ENCODE peak calls at places on chromosome 2, in eight cellular contexts. D is activated naive CD4-positive, alpha-beta T cell treated with Interleukin-2 at 50 U/mL for 16 hours; N is HFFc6; F is HL-60; O is brain pericyte; I is RWPE1; A is A549; G is activated CD4-positive, alpha-beta T cell treated with anti-CD3 and anti-CD28 coated beads for 36 hours. H is an unnamed sample.

GRCh38 chr2:224938670-224939309 is 103.5 kb downstream of the DOCK10 start:
- DNase-seq in F (no peak), D (no peak), A (no peak), N (peak), G (peak), I (no peak), O (peak), H (peak)

GRCh38 chr2:165895974-165896373 is 57.6 kb downstream of the TTC21B start:
- DNase-seq in F (no peak), O (no peak), G (no peak), A (no peak), I (no peak), N (no peak), D (no peak), H (no peak)

GRCh38 chr2:118241128-118241527 is 152.9 kb downstream of the INSIG2 start:
- DNase-seq in F (no peak), G (no peak), O (no peak), N (no peak), I (no peak), D (no peak), A (no peak), H (no peak)

GRCh38 chr2:9191044-9191481 is 15.5 kb upstream of the ASAP2 start:
- DNase-seq in F (no peak), O (peak), N (peak), I (no peak), D (no peak), G (no peak), A (peak), H (no peak)

GRCh38 chr2:139033300-139033699 is 253.1 kb upstream of the NXPH2 start:
- DNase-seq in G (no peak), N (no peak), O (no peak), F (no peak), I (peak), D (no peak), A (no peak), H (no peak)

GRCh38 chr2:108835038-108835437 is 48.5 kb downstream of the CCDC138 start:
- DNase-seq in I (no peak), D (no peak), O (no peak), N (no peak), G (no peak), A (no peak), F (no peak), H (no peak)

GRCh38 chr2:27966466-27966865 is 75.9 kb downstream of the BABAM2 start:
- DNase-seq in N (no peak), G (no peak), F (no peak), A (no peak), D (no peak), O (peak), I (no peak), H (no peak)

GRCh38 chr2:64904405-64905329 is 84.5 kb upstream of the SLC1A4 start:
- DNase-seq in A (no peak), G (no peak), N (no peak), F (no peak), I (no peak), D (no peak), O (no peak), H (no peak)

GRCh38 chr2:143246815-143247744 is 117.9 kb downstream of the ARHGAP15 start:
- DNase-seq in G (peak), A (no peak), I (no peak), O (no peak), D (peak), N (no peak), F (no peak), H (no peak)

H was measured in NCI-H2171 treated with DMSO at 0.1 percent for 48 hours.